ENCODE peak calls at places on chromosomes 7 and 10, in seven cellular contexts. B is bronchial epithelial cell, E is AG10803, Z is A549, V is GM23338, P is thoracic aorta, A is OCI-LY7. Q is an unnamed sample.

GRCh38 chr7:12490105-12490688 is 80.3 kb upstream of the SCIN start:
- DNase-seq in B (peak), E (peak), Z (peak), V (peak), P (no peak), A (peak), Q (no peak)

GRCh38 chr7:110157631-110158362 is 933.1 kb upstream of the LRRN3 start:
- DNase-seq in B (peak), E (no peak), Z (no peak), V (peak), P (no peak), A (no peak), Q (no peak)

GRCh38 chr10:62199584-62199983 is 69.1 kb downstream of the RTKN2 start:
- DNase-seq in B (peak), E (no peak), Z (no peak), V (no peak), P (no peak), A (no peak), Q (no peak)

GRCh38 chr7:100629117-100629711 is 12.1 kb downstream of the TFR2 start:
- DNase-seq in B (peak), E (no peak), Z (peak), V (peak), P (no peak), A (peak), Q (no peak)

GRCh38 chr7:99016196-99016595 is 127.7 kb downstream of the SMURF1 start:
- DNase-seq in B (no peak), E (no peak), Z (no peak), V (no peak), P (no peak), A (no peak), Q (no peak)

GRCh38 chr10:776772-777171 is 87.3 kb upstream of the DIP2C start:
- DNase-seq in B (no peak), E (no peak), Z (no peak), V (no peak), P (no peak), A (no peak), Q (no peak)

GRCh38 chr10:69438531-69439349 is 12.5 kb upstream of the TSPAN15 start:
- DNase-seq in B (peak), E (peak), Z (peak), V (no peak), P (no peak), A (no peak), Q (no peak)

GRCh38 chr10:6401562-6402348 is 178.3 kb downstream of the PRKCQ start:
- DNase-seq in B (peak), E (peak), Z (peak), V (peak), P (peak), A (peak), Q (peak)

GRCh38 chr10:69217119-69217754 is 2.9 kb upstream of the HKDC1 start:
- DNase-seq in B (peak), E (peak), Z (peak), V (no peak), P (no peak), A (no peak), Q (no peak)

GRCh38 chr10:87845624-87846377 is 17.5 kb downstream of the KLLN start:
- DNase-seq in B (peak), E (peak), Z (peak), V (no peak), P (no peak), A (no peak), Q (no peak)

GRCh38 chr10:71090330-71090729 is 122.0 kb upstream of the UNC5B start:
- DNase-seq in B (no peak), E (no peak), Z (no peak), V (no peak), P (no peak), A (no peak), Q (no peak)

GRCh38 chr7:87599336-87599735 is 1.3 kb downstream of the ABCB1 start:
- DNase-seq in B (no peak), E (no peak), Z (no peak), V (no peak), P (no peak), A (peak), Q (no peak)

GRCh38 chr10:85362401-85362800 is 1004.2 kb downstream of the GRID1 start:
- DNase-seq in B (no peak), E (no peak), Z (no peak), V (no peak), P (no peak), A (no peak), Q (no peak)

GRCh38 chr10:86389441-86390193 is 23.0 kb upstream of the GRID1 start:
- DNase-seq in B (no peak), E (no peak), Z (peak), V (peak), P (no peak), A (peak), Q (no peak)

GRCh38 chr10:29387269-29387668 is 98.4 kb downstream of the LYZL1 start:
- DNase-seq in B (no peak), E (no peak), Z (no peak), V (no peak), P (no peak), A (no peak), Q (no peak)

GRCh38 chr10:69335063-69335587 is 56.8 kb downstream of the HK1 start:
- DNase-seq in B (no peak), E (no peak), Z (no peak), V (no peak), P (no peak), A (no peak), Q (no peak)

GRCh38 chr10:53748319-53748718 is 975.7 kb upstream of the MBL2 start:
- DNase-seq in B (no peak), E (no peak), Z (no peak), V (no peak), P (no peak), A (no peak), Q (no peak)

GRCh38 chr7:101436857-101437576 is 74.3 kb downstream of the COL26A1 start:
- DNase-seq in B (no peak), E (no peak), Z (peak), V (peak), P (no peak), A (no peak), Q (no peak)

GRCh38 chr10:84424731-84425165 is 96.4 kb downstream of the CCSER2 start:
- DNase-seq in B (peak), E (peak), Z (peak), V (peak), P (peak), A (no peak), Q (peak)

GRCh38 chr10:31536297-31536696 is 217.3 kb downstream of the ZEB1 start:
- DNase-seq in B (no peak), E (peak), Z (no peak), V (no peak), P (no peak), A (no peak), Q (no peak)

GRCh38 chr10:89262331-89263020 is 10.9 kb upstream of the LIPA start:
- DNase-seq in B (peak), E (peak), Z (peak), V (no peak), P (no peak), A (no peak), Q (no peak)

GRCh38 chr10:124560377-124560776 is 98.8 kb downstream of the LHPP start:
- DNase-seq in B (no peak), E (peak), Z (no peak), V (no peak), P (peak), A (no peak), Q (peak)

GRCh38 chr7:140059288-140060242 is 3.2 kb downstream of the PARP12 start:
- DNase-seq in B (peak), E (peak), Z (peak), V (no peak), P (peak), A (no peak), Q (no peak)
- H3K4me3 ChIP-seq in B (no peak), E (no peak), Z (no peak), V (no peak), P (peak), A (no peak), Q (no peak)

GRCh38 chr10:3668276-3668960 is 116.6 kb downstream of the KLF6 start:
- DNase-seq in B (peak), E (peak), Z (no peak), V (peak), P (no peak), A (peak), Q (no peak)

GRCh38 chr10:3672220-3672619 is 112.8 kb downstream of the KLF6 start:
- DNase-seq in B (no peak), E (peak), Z (no peak), V (no peak), P (no peak), A (no peak), Q (no peak)

GRCh38 chr10:3666525-3667302 is 118.3 kb downstream of the KLF6 start:
- DNase-seq in B (no peak), E (no peak), Z (no peak), V (no peak), P (no peak), A (no peak), Q (no peak)

GRCh38 chr10:3671431-3671955 is 113.5 kb downstream of the KLF6 start:
- DNase-seq in B (no peak), E (no peak), Z (no peak), V (peak), P (no peak), A (no peak), Q (no peak)

GRCh38 chr10:3668961-3669330 is 116.1 kb downstream of the KLF6 start:
- DNase-seq in B (no peak), E (no peak), Z (no peak), V (no peak), P (no peak), A (no peak), Q (no peak)
- H3K4me3 ChIP-seq in B (no peak), E (no peak), Z (no peak), V (no peak), P (no peak), A (peak), Q (no peak)

GRCh38 chr10:103679096-103679790 is 176.1 kb downstream of the SH3PXD2A start:
- DNase-seq in B (no peak), E (peak), Z (no peak), V (no peak), P (no peak), A (no peak), Q (no peak)

GRCh38 chr10:103678104-103678526 is 177.3 kb downstream of the SH3PXD2A start:
- DNase-seq in B (peak), E (peak), Z (no peak), V (no peak), P (no peak), A (peak), Q (peak)

GRCh38 chr10:103676058-103676785 is 179.2 kb downstream of the SH3PXD2A start:
- DNase-seq in B (peak), E (peak), Z (peak), V (no peak), P (no peak), A (no peak), Q (peak)

GRCh38 chr10:103676851-103677417 is 178.4 kb downstream of the SH3PXD2A start:
- DNase-seq in B (peak), E (peak), Z (no peak), V (no peak), P (no peak), A (no peak), Q (no peak)

GRCh38 chr10:103677486-103677885 is 177.9 kb downstream of the SH3PXD2A start:
- DNase-seq in B (no peak), E (no peak), Z (no peak), V (no peak), P (no peak), A (no peak), Q (no peak)
- H3K4me3 ChIP-seq in B (no peak), E (peak), Z (no peak), V (no peak), P (no peak), A (peak), Q (peak)

DNA sequence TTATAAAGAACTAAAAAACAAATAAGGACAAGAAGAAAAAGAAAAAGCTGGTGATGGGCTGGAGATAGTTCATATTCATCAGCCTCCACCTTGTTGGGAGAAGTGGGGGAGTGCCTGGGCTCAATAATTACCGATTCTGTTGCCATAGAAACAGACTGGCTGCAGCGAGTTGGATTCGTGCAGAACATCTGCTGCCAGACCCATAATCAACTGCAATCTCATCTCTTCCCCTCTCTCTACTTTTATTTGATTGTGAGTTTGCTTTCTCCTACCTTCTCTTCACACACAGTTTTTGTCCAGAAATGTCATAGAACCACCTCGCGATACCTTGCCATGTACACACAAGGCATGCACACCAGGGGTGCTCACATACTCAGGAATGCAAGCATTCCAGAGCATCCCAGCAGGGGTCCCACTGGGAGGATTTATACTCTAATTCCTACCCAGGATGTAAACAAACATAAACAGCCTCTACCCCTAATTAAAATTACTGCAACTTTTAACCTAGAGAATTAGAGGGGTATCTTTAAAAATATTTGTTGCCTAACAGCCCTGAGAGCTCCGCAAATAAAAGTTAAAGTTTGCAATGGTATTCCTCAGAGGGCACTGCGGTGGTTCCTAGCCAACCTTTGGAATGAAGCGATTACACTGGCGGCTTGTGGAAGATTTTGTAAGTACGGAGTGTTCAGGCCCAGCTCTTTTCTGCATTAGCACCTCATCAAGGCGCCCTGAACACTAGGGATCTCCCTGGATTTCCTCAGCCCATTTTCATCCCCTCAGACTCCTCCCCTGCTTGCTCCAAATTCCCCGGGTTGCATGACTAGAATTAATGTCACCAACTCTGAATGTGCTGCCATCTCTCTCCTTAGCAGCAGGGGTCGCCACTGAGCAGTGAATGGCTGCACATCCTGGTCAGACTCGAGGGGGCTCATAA is 262.4 kb upstream of the AOAH start:
- DNase-seq in B (peak), E (peak), Z (peak), V (peak), P (no peak), A (peak), Q (peak)
- H3K4me3 ChIP-seq in B (no peak), E (no peak), Z (no peak), V (no peak), P (no peak), A (no peak), Q (no peak)

GRCh38 chr7:103093429-103093828 is 18.5 kb downstream of the ARMC10 start:
- DNase-seq in B (peak), E (no peak), Z (no peak), V (no peak), P (no peak), A (no peak), Q (no peak)
- H3K4me3 ChIP-seq in B (no peak), E (no peak), Z (no peak), V (no peak), P (no peak), A (no peak), Q (no peak)